ENCODE peak calls at places on chromosome 20, in eight cellular contexts. M is brain microvascular endothelial cell, W is DND-41, S is IMR-90, O is mesendoderm, Z is tibial nerve, K is heart left ventricle, V is psoas muscle. E is an unnamed sample.

GRCh38 chr20:53805895-53806384 is 212.3 kb upstream of the ZNF217 start:
- DNase-seq in O (no peak), V (no peak), W (no peak), M (peak; percentile 29), S (peak; percentile 81), K (no peak), Z (no peak), E (peak; percentile 45)

GRCh38 chr20:37543828-37544227 is 16.2 kb upstream of the BLCAP start:
- DNase-seq in V (no peak), W (no peak), M (peak; percentile 41), S (peak; percentile 54), K (no peak), Z (no peak), O (no peak), E (peak; percentile 20)

GRCh38 chr20:45343445-45343866 is 4.8 kb downstream of the SDC4 start:
- DNase-seq in S (no peak), W (no peak), M (no peak), V (no peak), O (peak; percentile 78), Z (no peak), K (no peak), E (no peak)

GRCh38 chr20:10843161-10843711 is 169.4 kb upstream of the JAG1 start:
- DNase-seq in M (no peak), W (no peak), O (no peak), Z (no peak), V (no peak), K (no peak), S (peak; percentile 33), E (peak; percentile 62)

GRCh38 chr20:38094373-38094775 is 60.8 kb downstream of the RPRD1B start:
- DNase-seq in K (peak; percentile 74), S (peak; percentile 85), O (peak; percentile 29), V (peak; percentile 65), Z (peak; percentile 41), W (peak; percentile 32), M (peak; percentile 81), E (peak; percentile 69)

GRCh38 chr20:46905364-46906125 is 10.9 kb downstream of the EYA2 start:
- DNase-seq in Z (no peak), W (no peak), V (peak; percentile 25), K (no peak), O (no peak), M (no peak), S (no peak), E (no peak)

GRCh38 chr20:24838551-24839530 is 110.2 kb upstream of the CST7 start:
- DNase-seq in O (no peak), S (peak; percentile 12), K (no peak), Z (no peak), V (no peak), W (no peak), M (no peak), E (peak; percentile 7)

GRCh38 chr20:31675828-31676533 is 38.3 kb downstream of the COX4I2 start:
- DNase-seq in O (peak; percentile 54), S (peak; percentile 25), K (no peak), M (peak; percentile 39), W (peak; percentile 97), Z (no peak), V (no peak), E (no peak)

GRCh38 chr20:3749689-3750639 is 17.5 kb downstream of the HSPA12B start:
- DNase-seq in S (no peak), O (peak; percentile 72), W (no peak), M (no peak), Z (no peak), K (no peak), V (no peak), E (peak; percentile 13)

GRCh38 chr20:38184098-38184497 is 19.0 kb upstream of the TGM2 start:
- DNase-seq in O (no peak), K (no peak), S (no peak), V (no peak), Z (no peak), W (no peak), M (no peak), E (no peak)

GRCh38 chr20:22555791-22556564 is 28.4 kb downstream of the FOXA2 start:
- DNase-seq in W (no peak), O (no peak), S (no peak), Z (no peak), M (no peak), K (no peak), V (no peak), E (no peak)

GRCh38 chr20:57596358-57596757 is 23.9 kb downstream of the ZBP1 start:
- DNase-seq in Z (no peak), V (no peak), W (no peak), M (no peak), S (no peak), O (no peak), K (no peak), E (no peak)

GRCh38 chr20:63736893-63737689 is 627 bp downstream of the LIME1 start:
- DNase-seq in O (no peak), S (no peak), M (no peak), K (no peak), Z (no peak), W (peak; percentile 41), V (no peak), E (no peak)

GRCh38 chr20:63738687-63739128 is 868 bp upstream of the SLC2A4RG start:
- DNase-seq in K (peak; percentile 86), Z (peak; percentile 49), M (no peak), S (no peak), O (peak; percentile 82), W (peak; percentile 34), V (peak; percentile 77), E (peak; percentile 16)

GRCh38 chr20:63739129-63740069 is at the start of gene SLC2A4RG:
- DNase-seq in M (no peak), O (peak; percentile 77), V (peak; percentile 86), Z (peak; percentile 69), W (peak; percentile 75), K (peak; percentile 91), S (peak; percentile 62), E (peak; percentile 63)

GRCh38 chr20:63737690-63737939 is 1.2 kb downstream of the LIME1 start:
- DNase-seq in W (no peak), Z (no peak), M (no peak), O (no peak), K (no peak), S (no peak), V (no peak), E (no peak)

DNA sequence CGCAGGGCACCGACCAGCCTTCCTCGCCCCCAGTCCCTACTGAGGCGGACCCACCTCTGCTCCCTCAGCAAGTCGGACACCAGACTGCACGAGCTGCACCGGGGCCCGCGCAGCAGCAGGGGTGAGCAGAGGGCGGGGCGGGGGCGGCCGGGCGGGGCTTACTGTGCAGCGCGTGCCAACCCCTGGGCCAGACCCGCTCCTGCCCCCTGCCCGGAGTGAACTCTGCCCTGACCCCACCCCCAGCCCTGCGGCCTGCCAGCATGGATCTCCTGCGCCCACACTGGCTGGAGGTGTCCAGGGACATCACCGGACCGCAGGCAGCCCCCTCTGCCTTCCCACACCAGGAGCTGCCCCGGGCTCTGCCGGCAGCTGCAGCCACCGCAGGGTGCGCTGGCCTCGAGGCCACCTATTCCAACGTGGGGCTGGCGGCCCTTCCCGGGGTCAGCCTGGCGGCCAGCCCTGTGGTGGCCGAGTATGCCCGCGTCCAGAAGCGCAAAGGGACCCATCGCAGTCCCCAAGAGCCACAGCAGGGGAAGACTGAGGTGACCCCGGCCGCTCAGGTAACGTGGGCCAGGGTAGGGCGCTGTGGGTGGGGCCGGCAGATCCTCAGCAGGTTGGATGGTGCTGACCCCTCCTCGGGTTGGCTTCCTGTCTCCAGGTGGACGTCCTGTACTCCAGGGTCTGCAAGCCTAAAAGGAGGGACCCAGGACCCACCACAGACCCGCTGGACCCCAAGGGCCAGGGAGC is 1.5 kb upstream of the SLC2A4RG start:
- DNase-seq in Z (no peak), O (no peak), M (no peak), V (no peak), K (no peak), W (no peak), S (no peak), E (no peak)
- H3K4me3 ChIP-seq in Z (peak overlapping the region; percentile 7), O (no peak overlapping the region), M (no peak overlapping the region), V (peak overlapping the region; percentile 79), K (peak overlapping the region; percentile 95), W (no peak overlapping the region), S (no peak overlapping the region), E (no peak overlapping the region)

DNA sequence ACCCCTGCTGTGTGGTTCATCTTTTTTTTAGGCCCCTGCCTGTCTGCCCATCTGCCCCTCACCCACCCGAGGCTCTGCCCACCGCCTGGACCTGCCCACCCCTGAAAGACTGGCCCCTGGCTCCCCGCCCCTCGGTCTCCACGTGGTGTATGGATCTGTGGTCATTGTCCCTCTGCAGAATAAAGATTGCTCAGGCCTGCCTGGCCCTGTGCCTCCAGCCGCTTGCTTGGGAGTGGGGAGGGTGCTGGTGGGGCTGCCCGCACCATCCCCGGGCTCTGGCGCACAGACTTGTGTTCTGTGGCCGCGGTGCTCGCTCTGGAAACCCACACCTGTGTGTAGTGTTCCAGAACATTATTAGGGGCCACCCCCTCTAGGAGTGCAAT is 1.6 kb downstream of the MAP1LC3A start:
- DNase-seq in O (no peak), K (no peak), Z (no peak), M (no peak), S (no peak), W (no peak), V (no peak), E (no peak)
- H3K27ac ChIP-seq in O (no peak overlapping the region), K (no peak overlapping the region), Z (peak overlapping the region; percentile 99), M (no peak overlapping the region), S (no peak overlapping the region), W (no peak overlapping the region), V (peak overlapping the region; percentile 86), E (no peak overlapping the region)

GRCh38 chr20:44326391-44327159 is 10.3 kb upstream of the R3HDML start:
- DNase-seq in S (no peak), O (peak; percentile 27), W (no peak), V (no peak), K (no peak), Z (no peak), M (no peak), E (no peak)
- H3K4me3 ChIP-seq in S (no peak overlapping the region), O (no peak overlapping the region), W (no peak overlapping the region), V (peak overlapping the region; percentile 48), K (peak overlapping the region; percentile 52), Z (no peak overlapping the region), M (no peak overlapping the region), E (peak overlapping the region; percentile 10)

GRCh38 chr20:50724112-50724724 is 7.2 kb upstream of the PARD6B start:
- DNase-seq in M (no peak), O (no peak), W (no peak), V (no peak), K (no peak), Z (no peak), S (no peak), E (no peak)

GRCh38 chr20:50722466-50723155 is 8.8 kb upstream of the PARD6B start:
- DNase-seq in V (no peak), K (no peak), O (no peak), Z (no peak), W (no peak), M (no peak), S (no peak), E (no peak)

GRCh38 chr20:50724851-50725721 is 6.3 kb upstream of the PARD6B start:
- DNase-seq in S (peak; percentile 96), Z (peak; percentile 49), W (no peak), M (peak; percentile 98), O (peak; percentile 75), K (peak; percentile 75), V (peak; percentile 79), E (peak; percentile 98)

GRCh38 chr20:50721881-50722281 is 9.5 kb upstream of the PARD6B start:
- DNase-seq in S (no peak), W (no peak), V (peak; percentile 65), O (no peak), K (peak; percentile 82), M (peak; percentile 9), Z (no peak), E (no peak)

DNA sequence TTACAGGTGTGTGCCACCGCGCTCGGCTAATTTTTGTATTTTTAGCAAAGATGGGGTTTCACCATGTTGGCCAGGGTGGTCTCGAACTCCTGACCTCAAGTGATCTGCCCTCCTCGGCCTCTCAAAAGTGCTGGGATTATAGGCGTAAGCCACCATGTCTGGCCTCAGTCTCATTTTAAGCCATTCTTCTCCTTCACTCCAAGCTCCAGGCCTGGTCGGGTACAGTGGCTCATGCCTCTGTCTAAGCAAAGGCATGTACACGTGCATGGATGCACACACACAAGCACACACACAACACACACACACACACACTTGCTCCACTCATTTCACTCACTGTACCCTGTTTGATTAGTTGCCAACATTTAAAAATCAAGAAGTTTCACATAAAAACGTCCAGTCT is 7.7 kb upstream of the PARD6B start:
- DNase-seq in O (no peak), M (no peak), K (no peak), S (no peak), Z (no peak), V (no peak), W (no peak), E (no peak)
- H3K27ac ChIP-seq in O (no peak overlapping the region), M (no peak overlapping the region), K (peak overlapping the region; percentile 89), S (no peak overlapping the region), Z (peak overlapping the region; percentile 93), V (no peak overlapping the region), W (no peak overlapping the region), E (no peak overlapping the region)

E was measured in fibroblast of lung.